ENCODE peak calls at places on chromosomes 2 and 18, in nine cellular contexts. K is Right ventricle myocardium inferior; L is left ventricle myocardium inferior; C is activated CD4-positive, alpha-beta T cell treated with anti-CD3 and anti-CD28 coated beads for 48 hours; O is activated T-cell treated with anti-CD3 and anti-CD28 coated beads for 1 hour; B is HepG2; G is suprapubic skin; D is H9; E is A673. W is an unnamed sample.
A peak's percentile ranks its signal among the peaks of the same experiment; 100 is the strongest.

GRCh38 chr18:46424898-46425297 is 232.1 kb downstream of the LOXHD1 start:
- DNase-seq in K (no peak), L (no peak), C (no peak), O (no peak), B (no peak), G (no peak), D (peak; percentile 77), E (no peak), W (no peak)

GRCh38 chr2:127664065-127664894 is 11.1 kb downstream of the LIMS2 start:
- DNase-seq in K (no peak), L (peak; percentile 59), C (no peak), O (no peak), B (no peak), G (peak; percentile 66), D (peak; percentile 46), E (no peak), W (no peak)

GRCh38 chr2:74498500-74499268 is 719 bp downstream of the LBX2 start:
- DNase-seq in K (peak; percentile 56), L (no peak), C (peak; percentile 51), O (no peak), B (no peak), G (no peak), D (peak; percentile 79), E (no peak), W (no peak)

GRCh38 chr18:33593261-33593660 is 15.2 kb downstream of the ASXL3 start:
- DNase-seq in K (no peak), L (no peak), C (no peak), O (no peak), B (no peak), G (no peak), D (no peak), E (no peak), W (no peak)

GRCh38 chr2:163778045-163778753 is 42.4 kb upstream of the FIGN start:
- DNase-seq in K (no peak), L (no peak), C (no peak), O (no peak), B (no peak), G (no peak), D (no peak), E (peak; percentile 26), W (no peak)

GRCh38 chr2:109439897-109440506 is 173.8 kb downstream of the SEPTIN10 start:
- DNase-seq in K (no peak), L (no peak), C (no peak), O (no peak), B (no peak), G (no peak), D (no peak), E (no peak), W (no peak)

GRCh38 chr2:8169443-8169842 is 512.4 kb upstream of the ID2 start:
- DNase-seq in K (no peak), L (no peak), C (no peak), O (no peak), B (no peak), G (no peak), D (no peak), E (no peak), W (no peak)

GRCh38 chr2:144432921-144433320 is 87.0 kb downstream of the ZEB2 start:
- DNase-seq in K (no peak), L (no peak), C (no peak), O (no peak), B (no peak), G (no peak), D (no peak), E (no peak), W (no peak)

GRCh38 chr18:48940854-48941531 is 9.8 kb downstream of the SMAD7 start:
- DNase-seq in K (no peak), L (no peak), C (peak; percentile 71), O (peak; percentile 70), B (no peak), G (no peak), D (no peak), E (peak; percentile 68), W (peak; percentile 91)

GRCh38 chr2:11833601-11834000 is 87.2 kb downstream of the LPIN1 start:
- DNase-seq in K (no peak), L (no peak), C (no peak), O (no peak), B (no peak), G (no peak), D (no peak), E (peak; percentile 47), W (no peak)

GRCh38 chr2:86140969-86141392 is 34.9 kb downstream of the PTCD3 start:
- DNase-seq in K (no peak), L (no peak), C (no peak), O (no peak), B (peak; percentile 64), G (no peak), D (no peak), E (no peak), W (no peak)

GRCh38 chr2:85017436-85018048 is 46.6 kb downstream of the KCMF1 start:
- DNase-seq in K (no peak), L (no peak), C (no peak), O (no peak), B (no peak), G (no peak), D (no peak), E (peak; percentile 75), W (no peak)

GRCh38 chr2:105422801-105423200 is 23.9 kb upstream of the FHL2 start:
- DNase-seq in K (no peak), L (no peak), C (no peak), O (no peak), B (no peak), G (no peak), D (no peak), E (no peak), W (no peak)

GRCh38 chr2:180411631-180412030 is 404.5 kb upstream of the CWC22 start:
- DNase-seq in K (no peak), L (no peak), C (no peak), O (no peak), B (no peak), G (no peak), D (no peak), E (no peak), W (no peak)

GRCh38 chr2:48512586-48512985 is 17.4 kb upstream of the STON1 start:
- DNase-seq in K (no peak), L (no peak), C (no peak), O (no peak), B (no peak), G (no peak), D (no peak), E (no peak), W (no peak)

GRCh38 chr2:223669453-223670225 is 67.5 kb upstream of the SCG2 start:
- DNase-seq in K (no peak), L (no peak), C (no peak), O (no peak), B (no peak), G (no peak), D (no peak), E (no peak), W (no peak)

GRCh38 chr2:237167038-237167437 is 81.3 kb downstream of the COPS8 start:
- DNase-seq in K (no peak), L (no peak), C (no peak), O (no peak), B (no peak), G (no peak), D (no peak), E (no peak), W (no peak)

GRCh38 chr18:22088976-22089375 is 80.4 kb upstream of the GATA6 start:
- DNase-seq in K (no peak), L (no peak), C (no peak), O (no peak), B (no peak), G (no peak), D (no peak), E (no peak), W (no peak)

GRCh38 chr2:121456325-121456724 is 74.4 kb upstream of the RNU4ATAC start:
- DNase-seq in K (no peak), L (no peak), C (no peak), O (no peak), B (no peak), G (no peak), D (no peak), E (no peak), W (no peak)

GRCh38 chr18:5466256-5466655 is 77.5 kb downstream of the EPB41L3 start:
- DNase-seq in K (no peak), L (no peak), C (no peak), O (no peak), B (no peak), G (no peak), D (no peak), E (no peak), W (no peak)

GRCh38 chr18:6741290-6741689 is 11.8 kb downstream of the ARHGAP28 start:
- DNase-seq in K (no peak), L (no peak), C (no peak), O (no peak), B (no peak), G (no peak), D (no peak), E (no peak), W (no peak)

W was measured in effector CD4-positive, alpha-beta T cell.